ENCODE peak calls at places on chromosome 1, in five cellular contexts. D, V, Y, R and G are unnamed samples. For H3K4me1, the result is how much of the 10 kb centered on the place peaks cover.

GRCh38 chr1:12177156-12177998 is 10.6 kb downstream of the TNFRSF1B start:
- DNase-seq in D (no peak), V (no peak), Y (no peak), R (no peak), G (no peak)

GRCh38 chr1:206011057-206011456 is 7.9 kb upstream of the RAB7B start:
- DNase-seq in D (no peak), V (no peak), Y (no peak), R (no peak), G (no peak)

GRCh38 chr1:79662596-79662995 is 656.1 kb upstream of the ADGRL4 start:
- DNase-seq in D (no peak), V (no peak), Y (no peak), R (no peak), G (no peak)

GRCh38 chr1:203167026-203167912 is 8.4 kb downstream of the MYBPH start:
- DNase-seq in D (no peak), V (no peak), Y (no peak), R (no peak), G (no peak)

GRCh38 chr1:74937176-74937575 is 197.0 kb upstream of the LHX8 start:
- DNase-seq in D (no peak), V (no peak), Y (no peak), R (no peak), G (no peak)

GRCh38 chr1:200869753-200870391 is 2.9 kb upstream of the GPR25 start:
- DNase-seq in D (no peak), V (no peak), Y (no peak), R (no peak), G (no peak)

GRCh38 chr1:85172684-85173337 is 28.0 kb downstream of the SYDE2 start:
- DNase-seq in D (no peak), V (no peak), Y (no peak), R (no peak), G (no peak)

GRCh38 chr1:115466433-115466832 is 128.4 kb upstream of the NGF start:
- DNase-seq in D (no peak), V (no peak), Y (no peak), R (no peak), G (no peak)

GRCh38 chr1:89606227-89606945 is 26.5 kb upstream of the LRRC8C start:
- DNase-seq in D (no peak), V (no peak), Y (no peak), R (no peak), G (no peak)

GRCh38 chr1:93817819-93818569 is 61.0 kb downstream of the DNTTIP2 start:
- DNase-seq in D (no peak), V (no peak), Y (no peak), R (no peak), G (no peak)

GRCh38 chr1:1875932-1876331 is 15.0 kb downstream of the GNB1 start:
- DNase-seq in D (no peak), V (no peak), Y (no peak), R (no peak), G (no peak)

GRCh38 chr1:20483833-20484525 is 2.0 kb downstream of the CAMK2N1 start:
- DNase-seq in D (peak), V (no peak), Y (peak), R (peak), G (no peak)

GRCh38 chr1:218521414-218522169 is 176.5 kb downstream of the TGFB2 start:
- DNase-seq in D (peak), V (peak), Y (peak), R (peak), G (peak)

GRCh38 chr1:176208034-176208433 is 948 bp upstream of the COP1 start:
- DNase-seq in D (no peak), V (no peak), Y (no peak), R (no peak), G (no peak)

GRCh38 chr1:227780101-227781044 is 35.1 kb upstream of the PRSS38 start:
- DNase-seq in D (peak), V (peak), Y (peak), R (peak), G (no peak)

GRCh38 chr1:174153085-174153824 is 6.1 kb upstream of the RABGAP1L start:
- DNase-seq in D (no peak), V (no peak), Y (no peak), R (no peak), G (no peak)

GRCh38 chr1:236786453-236786852 is 8.6 kb upstream of the MTR start:
- DNase-seq in D (no peak), V (no peak), Y (no peak), R (no peak), G (no peak)

GRCh38 chr1:29801561-29801973 is 565.2 kb downstream of the PTPRU start:
- DNase-seq in D (no peak), V (peak), Y (no peak), R (no peak), G (no peak)

GRCh38 chr1:164664127-164664526 is 105.1 kb downstream of the PBX1 start:
- DNase-seq in D (no peak), V (no peak), Y (no peak), R (no peak), G (no peak)

GRCh38 chr1:25223471-25223870 is 8.8 kb downstream of the SYF2 start:
- DNase-seq in D (no peak), V (no peak), Y (no peak), R (no peak), G (no peak)

GRCh38 chr1:119140177-119141019 is at the start of gene WARS2:
- DNase-seq in D (peak), V (peak), Y (peak), R (peak), G (peak)
- TF ChIP-seq POLR2A in D (peak), V (no peak), Y (peak), R (peak), G (peak)

GRCh38 chr1:151825204-151825603 is 6.4 kb downstream of the RORC start:
- DNase-seq in D (no peak), V (no peak), Y (no peak), R (no peak), G (no peak)
- H3K4me1 ChIP-seq in D (under half), V (under half), Y (under half), R (under half), G (half or more)

DNA sequence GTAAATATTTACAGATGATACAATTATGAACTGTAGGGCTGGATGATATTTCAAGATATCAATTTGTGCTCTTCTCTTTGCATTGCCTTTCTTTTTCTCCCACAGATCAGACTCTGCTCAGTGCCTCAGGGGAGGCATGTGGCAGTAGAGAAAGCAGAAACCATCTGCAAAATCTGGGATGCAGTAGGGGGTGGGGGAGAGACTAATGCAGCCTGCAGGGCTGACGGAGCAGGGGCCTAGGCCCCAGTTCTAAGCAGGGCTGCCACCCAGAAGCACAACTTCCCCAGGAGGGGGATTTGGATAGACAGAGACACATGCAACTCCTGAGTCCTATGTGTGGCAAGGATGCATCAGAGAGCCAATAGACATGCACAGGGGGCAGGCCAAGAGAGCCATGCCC is 511.6 kb downstream of the SMYD3 start:
- DNase-seq in D (no peak), V (no peak), Y (no peak), R (no peak), G (no peak)
- TF ChIP-seq POLR2A in D (no peak), V (no peak), Y (no peak), R (no peak), G (no peak)

GRCh38 chr1:56441586-56441985 is 137.8 kb downstream of the PLPP3 start:
- DNase-seq in D (no peak), V (no peak), Y (no peak), R (no peak), G (no peak)
- H3K4me1 ChIP-seq in D (under half), V (under half), Y (under half), R (under half), G (under half)

GRCh38 chr1:27623327-27624212 is 11.4 kb downstream of the FGR start:
- DNase-seq in D (no peak), V (no peak), Y (no peak), R (no peak), G (no peak)
- TF ChIP-seq POLR2A in D (no peak), V (no peak), Y (no peak), R (no peak), G (no peak)

DNA sequence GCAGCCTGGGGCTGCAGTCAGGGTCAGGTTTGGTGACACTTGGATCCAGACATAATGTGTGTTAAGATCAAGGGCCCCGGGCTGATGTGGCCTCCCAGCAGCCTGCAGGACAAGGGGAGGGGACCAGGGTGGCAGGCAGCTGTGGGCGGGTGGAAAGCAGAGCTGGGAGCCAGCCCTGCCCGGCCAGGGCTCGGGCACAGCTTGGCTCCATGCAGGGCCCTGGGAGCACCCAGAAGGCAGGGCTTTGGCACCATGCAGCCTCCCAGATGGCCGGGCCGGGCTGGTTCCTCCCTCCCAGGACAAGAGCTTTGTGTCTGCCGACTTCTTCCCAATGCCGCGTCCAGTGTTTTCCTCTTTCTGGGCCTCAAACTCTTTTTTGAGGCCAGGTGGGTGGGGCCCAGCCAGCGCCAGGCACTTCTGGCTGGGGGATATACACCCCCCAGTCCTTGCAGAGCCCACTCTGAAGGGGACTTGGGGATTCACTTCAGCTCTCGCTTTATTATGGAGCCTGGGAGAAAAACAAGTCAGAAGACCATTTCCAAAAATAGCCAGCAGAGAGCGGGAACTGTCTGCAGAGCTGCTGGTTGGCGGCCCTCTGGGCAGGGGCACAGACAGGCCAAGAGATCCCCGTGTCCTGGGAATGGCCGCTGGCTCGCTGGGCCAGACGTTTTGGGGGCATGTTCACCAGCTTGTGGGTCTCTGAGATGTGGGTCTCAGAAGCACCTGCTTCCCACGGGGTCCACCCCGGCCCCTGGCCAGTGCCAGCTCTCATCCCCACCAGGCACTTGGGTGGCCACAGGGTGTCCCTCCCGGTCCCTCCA is 103.8 kb upstream of the ARHGEF16 start:
- DNase-seq in D (no peak), V (peak), Y (no peak), R (no peak), G (no peak)
- H3K4me1 ChIP-seq in D (under half), V (half or more), Y (under half), R (under half), G (half or more)